ENCODE peak calls at places on chromosome 10, in seven cellular contexts. C, L, Q, T, I, M and P are unnamed samples.

GRCh38 chr10:58350619-58351323 is 16.0 kb downstream of the UBE2D1 start:
- DNase-seq in C (no peak), L (no peak), I (no peak), T (no peak), Q (no peak), M (no peak), P (no peak)

GRCh38 chr10:8058274-8059111 is 4.0 kb downstream of the GATA3 start:
- DNase-seq in L (peak), M (no peak), Q (no peak), T (no peak), C (no peak), I (peak), P (no peak)

GRCh38 chr10:98030093-98030821 is at the start of gene CRTAC1:
- DNase-seq in L (no peak), T (peak), Q (no peak), I (peak), M (no peak), C (peak), P (no peak)

GRCh38 chr10:110069502-110069982 is 61.8 kb downstream of the ADD3 start:
- DNase-seq in L (no peak), I (no peak), Q (no peak), M (no peak), T (no peak), C (no peak), P (no peak)

GRCh38 chr10:122113161-122113944 is 124.4 kb downstream of the TACC2 start:
- DNase-seq in C (peak), M (peak), T (peak), L (peak), I (peak), Q (peak), P (peak)

GRCh38 chr10:112435013-112435619 is 11.6 kb downstream of the ZDHHC6 start:
- DNase-seq in I (no peak), T (no peak), M (no peak), Q (peak), L (peak), C (peak), P (peak)

GRCh38 chr10:92845926-92846325 is 2.4 kb upstream of the EXOC6 start:
- DNase-seq in T (no peak), I (no peak), L (no peak), M (no peak), Q (no peak), C (no peak), P (no peak)

GRCh38 chr10:125208854-125209545 is 48.6 kb upstream of the CTBP2 start:
- DNase-seq in C (no peak), Q (no peak), L (no peak), I (no peak), M (no peak), T (no peak), P (no peak)

GRCh38 chr10:118310822-118311221 is 31.3 kb downstream of the FAM204A start:
- DNase-seq in C (no peak), Q (no peak), M (no peak), T (no peak), L (no peak), I (no peak), P (no peak)

GRCh38 chr10:127314797-127315196 is 118.4 kb upstream of the INSYN2A start:
- DNase-seq in Q (no peak), T (no peak), L (no peak), I (no peak), M (no peak), C (no peak), P (no peak)

GRCh38 chr10:78644550-78644949 is 424.2 kb upstream of the ZMIZ1 start:
- DNase-seq in T (no peak), Q (no peak), L (no peak), C (no peak), M (no peak), I (no peak), P (no peak)

GRCh38 chr10:79239275-79239779 is 107.9 kb upstream of the PPIF start:
- DNase-seq in M (peak), T (no peak), I (peak), Q (no peak), L (peak), C (peak), P (no peak)

GRCh38 chr10:127578628-127579305 is 29.7 kb downstream of the NPS start:
- DNase-seq in L (no peak), M (no peak), I (no peak), Q (no peak), T (no peak), C (no peak), P (no peak)

GRCh38 chr10:110081914-110082313 is 74.1 kb downstream of the ADD3 start:
- DNase-seq in T (no peak), Q (no peak), C (no peak), I (peak), L (peak), M (no peak), P (peak)

GRCh38 chr10:89120931-89121907 is 85.9 kb downstream of the CH25H start:
- DNase-seq in I (no peak), Q (no peak), T (no peak), L (no peak), M (no peak), C (no peak), P (no peak)

GRCh38 chr10:7258948-7259523 is 151.8 kb downstream of the SFMBT2 start:
- DNase-seq in L (no peak), C (no peak), T (no peak), Q (no peak), I (no peak), M (no peak), P (no peak)

GRCh38 chr10:50605280-50606270 is 18.2 kb downstream of the SGMS1 start:
- DNase-seq in T (peak), C (peak), I (no peak), L (peak), Q (no peak), M (peak), P (peak)

GRCh38 chr10:21304608-21305007 is 220.9 kb downstream of the SKIDA1 start:
- DNase-seq in T (no peak), C (no peak), L (no peak), I (no peak), M (no peak), Q (no peak), P (no peak)
- TF ChIP-seq CTCF in T (no peak), C (no peak), L (no peak), I (no peak), M (no peak), Q (no peak), P (no peak)

GRCh38 chr10:13767721-13768178 is 181.0 kb downstream of the PRPF18 start:
- DNase-seq in C (no peak), M (no peak), Q (no peak), I (peak), T (no peak), L (no peak), P (no peak)

GRCh38 chr10:13770760-13771493 is 184.2 kb downstream of the PRPF18 start:
- DNase-seq in L (no peak), M (no peak), Q (no peak), C (no peak), T (no peak), I (no peak), P (no peak)

GRCh38 chr10:13769926-13770325 is 183.2 kb downstream of the PRPF18 start:
- DNase-seq in Q (no peak), C (no peak), I (no peak), M (peak), L (peak), T (no peak), P (no peak)

GRCh38 chr10:13761490-13762091 is 174.8 kb downstream of the PRPF18 start:
- DNase-seq in L (no peak), M (no peak), Q (no peak), C (no peak), I (no peak), T (no peak), P (no peak)

GRCh38 chr10:13765641-13766341 is 179.0 kb downstream of the PRPF18 start:
- DNase-seq in I (no peak), Q (no peak), C (peak), M (no peak), T (peak), L (no peak), P (no peak)
- H3K4me3 ChIP-seq in I (no peak), Q (no peak), C (peak), M (no peak), T (no peak), L (no peak), P (no peak)

DNA sequence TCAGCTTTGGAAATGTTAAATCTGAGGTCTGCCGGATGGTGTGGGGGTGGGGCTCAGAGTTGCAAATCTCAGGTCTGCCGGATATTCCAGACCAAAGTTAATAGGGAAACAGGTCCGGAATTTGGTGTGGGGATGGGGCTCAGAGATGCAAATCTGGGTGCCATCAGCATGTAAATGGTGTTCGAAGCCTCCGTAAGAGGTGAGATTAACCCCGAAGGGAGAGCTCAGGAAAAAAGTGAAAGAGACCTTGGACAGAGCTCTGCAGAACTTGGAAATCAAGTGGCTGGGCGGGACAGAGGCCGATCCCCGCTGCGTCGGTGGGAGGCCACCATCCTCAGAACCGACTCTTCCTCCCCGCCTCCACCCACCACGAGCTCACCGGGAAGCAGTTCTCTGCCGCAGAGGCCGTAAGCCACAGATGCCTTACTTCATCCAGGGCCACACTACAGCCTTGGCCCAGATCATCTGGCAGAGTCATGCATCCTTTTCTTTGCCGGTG is 1.7 kb upstream of the SEPHS1 start:
- DNase-seq in L (peak), Q (no peak), M (peak), C (peak), T (peak), I (peak), P (no peak)
- TF ChIP-seq CTCF in L (no peak), Q (no peak), M (no peak), C (no peak), T (no peak), I (no peak), P (no peak)

DNA sequence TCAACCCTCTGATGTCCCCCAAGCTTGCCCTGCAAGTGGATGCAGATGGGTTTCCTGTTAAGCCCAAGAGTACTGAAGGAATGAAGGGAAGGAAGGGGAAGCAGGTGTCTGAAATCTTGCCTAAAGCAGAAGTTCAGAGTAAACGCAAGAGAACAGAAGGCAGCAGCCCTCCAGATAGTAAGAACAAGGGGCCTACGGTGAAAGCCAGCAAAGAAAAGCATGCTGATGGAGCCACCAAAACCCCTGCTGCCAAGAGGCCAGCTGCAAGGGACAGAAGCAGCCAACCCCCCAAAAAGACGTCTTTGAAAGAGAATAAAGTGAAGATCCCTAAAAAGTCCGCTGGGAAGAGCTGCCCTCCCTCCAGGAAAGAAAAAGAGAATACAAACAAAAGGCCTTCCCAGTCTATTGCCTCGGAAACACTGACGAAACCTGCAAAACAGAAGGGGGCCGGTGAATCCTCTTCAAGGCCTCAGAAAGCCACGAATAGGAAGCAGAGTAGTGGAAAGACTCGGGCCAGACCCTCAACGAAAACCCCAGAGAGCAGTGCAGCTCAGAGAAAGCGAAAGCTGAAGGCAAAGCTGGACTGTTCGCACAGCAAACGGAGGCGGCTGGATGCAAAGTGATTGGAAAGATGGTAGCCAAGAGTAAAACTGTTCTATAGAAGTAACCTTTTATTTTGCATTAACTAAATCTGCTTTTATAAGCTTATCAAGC is 152.6 kb downstream of the LCOR start:
- DNase-seq in T (no peak), M (no peak), C (no peak), I (no peak), L (no peak), Q (no peak), P (no peak)
- H3K4me3 ChIP-seq in T (no peak), M (no peak), C (no peak), I (no peak), L (no peak), Q (no peak), P (no peak)